ENCODE peak calls at places on chromosome 6, in six cellular contexts. K is A673, Z is nephron progenitor cell, Q is GM10248, H is amygdala, N is endothelial cell. U is an unnamed sample.

GRCh38 chr6:6315660-6316059 is 4.8 kb downstream of the F13A1 start:
- DNase-seq in K (peak), Z (peak), Q (peak), H (no peak), N (peak), U (peak)

GRCh38 chr6:2655844-2656433 is 94.8 kb downstream of the MYLK4 start:
- DNase-seq in K (peak), Z (no peak), Q (no peak), H (no peak), N (no peak), U (peak)

GRCh38 chr6:165219629-165220028 is 89.8 kb downstream of the C6orf118 start:
- DNase-seq in K (no peak), Z (no peak), Q (no peak), H (no peak), N (no peak), U (peak)

GRCh38 chr6:84976516-84977420 is 212.4 kb upstream of the TBX18 start:
- DNase-seq in K (no peak), Z (no peak), Q (no peak), H (no peak), N (no peak), U (no peak)

GRCh38 chr6:30940361-30941001 is at the start of gene MUCL3:
- DNase-seq in K (no peak), Z (no peak), Q (no peak), H (no peak), N (no peak), U (no peak)

GRCh38 chr6:53273356-53273755 is 75.4 kb downstream of the ELOVL5 start:
- DNase-seq in K (no peak), Z (no peak), Q (no peak), H (no peak), N (no peak), U (no peak)

GRCh38 chr6:52663120-52663934 is 7.6 kb upstream of the TMEM14A start:
- DNase-seq in K (peak), Z (peak), Q (peak), H (no peak), N (peak), U (peak)

GRCh38 chr6:101454106-101454676 is 60.7 kb downstream of the GRIK2 start:
- DNase-seq in K (no peak), Z (peak), Q (no peak), H (no peak), N (no peak), U (peak)

GRCh38 chr6:41546866-41547798 is 951 bp downstream of the FOXP4 start:
- DNase-seq in K (peak), Z (peak), Q (peak), H (no peak), N (peak), U (peak)

GRCh38 chr6:31556312-31556711 is 8.9 kb downstream of the NFKBIL1 start:
- DNase-seq in K (no peak), Z (no peak), Q (no peak), H (no peak), N (no peak), U (no peak)

GRCh38 chr6:44269921-44270525 is at the start of gene TMEM151B:
- DNase-seq in K (peak), Z (peak), Q (no peak), H (no peak), N (no peak), U (peak)

U was measured in NCI-H82.